ENCODE peak calls at places on chromosomes 11 and 22, in four cellular contexts. C, W, B and Z are unnamed samples.

GRCh38 chr11:24496371-24496727 is 504 bp upstream of the LUZP2 start:
- DNase-seq in C (no peak), W (no peak), B (peak), Z (peak)

GRCh38 chr11:6566704-6567370 is 36.6 kb downstream of the RRP8 start:
- DNase-seq in C (no peak), W (no peak), B (no peak), Z (no peak)

GRCh38 chr22:50420581-50420980 is 54.3 kb downstream of the SBF1 start:
- DNase-seq in C (no peak), W (no peak), B (no peak), Z (no peak)

GRCh38 chr11:2509481-2510001 is 64.7 kb downstream of the KCNQ1 start:
- DNase-seq in C (no peak), W (no peak), B (no peak), Z (no peak)

GRCh38 chr11:17369685-17370243 is 18.2 kb downstream of the NCR3LG1 start:
- DNase-seq in C (no peak), W (no peak), B (no peak), Z (no peak)

GRCh38 chr11:2103666-2104523 is 35.3 kb downstream of the IGF2 start:
- DNase-seq in C (no peak), W (no peak), B (no peak), Z (no peak)

GRCh38 chr22:25383892-25384291 is 164.5 kb downstream of the CRYBB2 start:
- DNase-seq in C (no peak), W (no peak), B (no peak), Z (no peak)

GRCh38 chr22:27888310-27888709 is 30.7 kb downstream of the PITPNB start:
- DNase-seq in C (no peak), W (no peak), B (no peak), Z (no peak)

GRCh38 chr11:3687399-3687798 is 16.2 kb upstream of the CHRNA10 start:
- DNase-seq in C (no peak), W (no peak), B (no peak), Z (no peak)

GRCh38 chr11:129331871-129332274 is 43.8 kb upstream of the BARX2 start:
- DNase-seq in C (peak), W (peak), B (peak), Z (peak)

GRCh38 chr11:802018-802617 is 2.9 kb downstream of the PIDD1 start:
- DNase-seq in C (no peak), W (no peak), B (no peak), Z (no peak)